ENCODE peak calls at places on chromosome 9, in six cellular contexts. Y is SK-N-SH, T is astrocyte, M is PC-9, N is keratinocyte, Q is neuronal stem cell. A is an unnamed sample.

GRCh38 chr9:92724528-92725265 is 39.9 kb downstream of the BICD2 start:
- DNase-seq in N (no peak), M (no peak), T (no peak), Y (no peak), Q (no peak), A (no peak)

GRCh38 chr9:84970432-84970831 is 300.9 kb downstream of the NTRK2 start:
- DNase-seq in Q (no peak), T (peak; percentile 20), M (no peak), N (peak; percentile 25), Y (no peak), A (peak; percentile 88)

GRCh38 chr9:97514531-97514930 is 13.1 kb downstream of the TMOD1 start:
- DNase-seq in M (no peak), Y (no peak), T (no peak), N (no peak), Q (no peak), A (no peak)

GRCh38 chr9:7368410-7369292 is 430.9 kb downstream of the DMAC1 start:
- DNase-seq in Q (no peak), N (no peak), M (no peak), T (peak; percentile 12), Y (no peak), A (peak; percentile 48)

GRCh38 chr9:130074391-130075115 is 20.8 kb downstream of the GPR107 start:
- DNase-seq in T (no peak), N (no peak), Y (no peak), Q (no peak), M (no peak), A (no peak)

GRCh38 chr9:35274988-35275387 is 113.2 kb downstream of the UNC13B start:
- DNase-seq in M (no peak), Q (no peak), T (no peak), N (no peak), Y (no peak), A (no peak)

GRCh38 chr9:22002038-22002437 is 7.1 kb downstream of the CDKN2B start:
- DNase-seq in Q (no peak), T (no peak), N (no peak), Y (no peak), M (no peak), A (no peak)

GRCh38 chr9:131579789-131580211 is 34.5 kb downstream of the PRRT1B start:
- DNase-seq in Q (no peak), N (no peak), M (no peak), Y (no peak), T (no peak), A (no peak)

GRCh38 chr9:25636026-25636425 is 42.2 kb downstream of the TUSC1 start:
- DNase-seq in Y (no peak), M (no peak), T (no peak), Q (no peak), N (no peak), A (no peak)

GRCh38 chr9:112341741-112342140 is 8.3 kb upstream of the PTBP3 start:
- DNase-seq in Q (no peak), M (peak; percentile 69), N (no peak), T (peak; percentile 73), Y (no peak), A (peak; percentile 31)

GRCh38 chr9:37897665-37898064 is 6.3 kb downstream of the SLC25A51 start:
- DNase-seq in Y (no peak), Q (no peak), T (peak; percentile 33), N (no peak), M (no peak), A (no peak)

GRCh38 chr9:80556631-80557030 is 984.9 kb downstream of the TLE4 start:
- DNase-seq in M (no peak), N (no peak), Q (no peak), Y (no peak), T (no peak), A (peak; percentile 23)

GRCh38 chr9:3698531-3698930 is 172.7 kb upstream of the RFX3 start:
- DNase-seq in Y (no peak), Q (no peak), N (no peak), T (no peak), M (no peak), A (no peak)

GRCh38 chr9:93948456-93949072 is 6.6 kb downstream of the BARX1 start:
- DNase-seq in Y (peak; percentile 52), N (no peak), M (no peak), Q (no peak), T (no peak), A (no peak)

GRCh38 chr9:93947409-93948070 is 7.6 kb downstream of the BARX1 start:
- DNase-seq in Q (no peak), N (no peak), M (no peak), T (no peak), Y (no peak), A (no peak)

GRCh38 chr9:93944011-93944410 is 11.1 kb downstream of the BARX1 start:
- DNase-seq in T (no peak), M (no peak), N (no peak), Y (no peak), Q (no peak), A (no peak)

GRCh38 chr9:93945400-93946337 is 9.5 kb downstream of the BARX1 start:
- DNase-seq in Q (no peak), M (no peak), Y (peak; percentile 33), T (no peak), N (no peak), A (no peak)

GRCh38 chr9:93946338-93946712 is 8.8 kb downstream of the BARX1 start:
- DNase-seq in Y (no peak), N (no peak), Q (no peak), T (no peak), M (no peak), A (no peak)
- H3K4me3 ChIP-seq in Y (no peak overlapping the region), N (no peak overlapping the region), Q (no peak overlapping the region), T (no peak overlapping the region), M (no peak overlapping the region), A (no peak overlapping the region)

DNA sequence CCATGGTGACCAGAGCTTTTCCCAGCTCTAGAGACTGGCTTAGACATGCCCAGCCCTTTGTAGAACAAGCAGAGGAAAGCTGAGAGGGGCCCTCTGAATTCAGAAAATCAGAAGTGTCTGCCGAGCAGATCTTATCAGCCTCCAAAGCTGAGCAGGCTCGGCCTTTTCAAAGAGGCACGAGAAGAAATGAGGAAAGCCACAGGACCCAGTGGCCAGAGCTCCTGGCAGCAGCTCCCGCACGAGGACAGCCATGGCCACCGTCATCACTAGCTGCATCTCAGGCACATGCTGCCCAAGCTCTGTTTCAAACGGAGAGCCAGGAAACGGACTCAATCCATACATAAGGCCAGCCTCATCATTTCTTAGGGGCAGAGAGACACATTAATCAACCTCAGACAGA is 194.8 kb downstream of the FRMD3 start:
- DNase-seq in Y (no peak), T (no peak), N (no peak), M (no peak), Q (no peak), A (no peak)
- H2AFZ ChIP-seq in Y (no peak overlapping the region), T (no peak overlapping the region), N (no peak overlapping the region), M (no peak overlapping the region), Q (no peak overlapping the region), A (no peak overlapping the region)

GRCh38 chr9:95008151-95008771 is 281.8 kb downstream of the AOPEP start:
- DNase-seq in Q (no peak), N (no peak), M (no peak), Y (no peak), T (no peak), A (peak; percentile 53)
- H3K4me3 ChIP-seq in Q (no peak overlapping the region), N (peak overlapping the region; percentile 77), M (peak overlapping the region; percentile 59), Y (peak overlapping the region; percentile 87), T (peak overlapping the region; percentile 93), A (peak overlapping the region; percentile 42)

DNA sequence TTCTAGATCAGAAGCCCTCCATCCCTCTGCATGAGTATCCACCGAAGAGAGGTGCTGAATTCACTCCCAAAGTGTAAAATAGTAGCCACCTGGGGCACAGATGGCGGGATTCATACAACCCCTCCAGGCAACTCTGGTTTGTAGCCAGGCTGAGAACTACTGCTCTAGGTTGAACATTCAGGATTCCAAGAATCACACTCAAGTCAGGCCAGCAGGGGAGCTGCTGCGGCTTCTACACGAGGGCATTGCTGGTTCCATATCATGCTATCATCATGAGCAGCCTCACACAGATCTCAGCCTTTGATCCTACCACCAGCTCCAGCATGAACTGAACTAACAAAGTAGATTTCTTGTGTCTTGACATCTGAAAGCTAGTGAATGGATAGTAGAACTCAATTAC is 367.9 kb downstream of the DIRAS2 start:
- DNase-seq in T (no peak), Q (no peak), Y (no peak), N (no peak), M (no peak), A (no peak)
- H2AFZ ChIP-seq in T (no peak overlapping the region), Q (no peak overlapping the region), Y (no peak overlapping the region), N (no peak overlapping the region), M (no peak overlapping the region), A (no peak overlapping the region)